ENCODE peak calls at places on chromosomes 11 and 22, in five cellular contexts. A, R, C, D and N are unnamed samples.

GRCh38 chr11:3228445-3228829 is 3.8 kb downstream of the MRGPRE start:
- DNase-seq in D (no peak), C (no peak), R (no peak), A (no peak), N (no peak)

GRCh38 chr22:36258750-36259619 is 6.1 kb downstream of the APOL1 start:
- DNase-seq in C (no peak), A (no peak), D (peak; percentile 78), R (peak; percentile 26), N (no peak)

GRCh38 chr11:57709802-57710367 is 2.1 kb downstream of the MED19 start:
- DNase-seq in A (no peak), R (no peak), D (no peak), C (no peak), N (no peak)

GRCh38 chr22:49403102-49403501 is 424.6 kb downstream of the BRD1 start:
- DNase-seq in C (no peak), R (no peak), D (no peak), A (no peak), N (no peak)

GRCh38 chr11:65793144-65793581 is 6.3 kb downstream of the OVOL1 start:
- DNase-seq in D (no peak), A (no peak), R (no peak), C (no peak), N (no peak)

GRCh38 chr11:36312593-36312990 is 16.5 kb downstream of the PRR5L start:
- DNase-seq in R (peak; percentile 39), C (peak; percentile 90), D (peak; percentile 38), A (no peak), N (no peak)

GRCh38 chr11:20631525-20632168 is 32.2 kb downstream of the SLC6A5 start:
- DNase-seq in D (no peak), R (no peak), C (no peak), A (no peak), N (no peak)

GRCh38 chr11:58832246-58832645 is 12.3 kb downstream of the GLYATL2 start:
- DNase-seq in D (no peak), C (peak; percentile 63), A (no peak), R (no peak), N (no peak)

GRCh38 chr11:77072851-77073327 is 6.1 kb downstream of the CAPN5 start:
- DNase-seq in D (no peak), A (no peak), C (no peak), R (no peak), N (no peak)

GRCh38 chr11:116990061-116990473 is 108.2 kb downstream of the SIK3 start:
- DNase-seq in C (peak; percentile 68), D (no peak), A (no peak), R (no peak), N (no peak)

GRCh38 chr11:132405728-132406127 is 1035.3 kb downstream of the NTM start:
- DNase-seq in A (peak; percentile 56), R (no peak), D (no peak), C (no peak), N (no peak)